ENCODE peak calls at places on chromosomes 5 and 9, in five cellular contexts. J is GM23248, B is heart left ventricle, O is tibial artery, G is heart right ventricle. U is an unnamed sample. For H3K4me1, the result is how much of the 10 kb centered on the place peaks cover.

GRCh38 chr9:108562176-108562575 is 293.6 kb downstream of the ACTL7B start:
- DNase-seq in J (no peak), B (no peak), O (no peak), G (no peak), U (no peak)

GRCh38 chr5:40410939-40411635 is 268.6 kb upstream of the PTGER4 start:
- DNase-seq in J (peak), B (no peak), O (peak), G (peak), U (no peak)

GRCh38 chr5:93588586-93589347 is 5.7 kb downstream of the NR2F1 start:
- DNase-seq in J (no peak), B (no peak), O (no peak), G (no peak), U (peak)

GRCh38 chr5:52269395-52269794 is 518.3 kb upstream of the ITGA1 start:
- DNase-seq in J (no peak), B (no peak), O (no peak), G (no peak), U (no peak)

GRCh38 chr9:79535534-79535933 is 36.2 kb upstream of the TLE4 start:
- DNase-seq in J (no peak), B (no peak), O (no peak), G (no peak), U (no peak)

GRCh38 chr9:38359689-38360385 is 32.7 kb upstream of the ALDH1B1 start:
- DNase-seq in J (peak), B (no peak), O (peak), G (no peak), U (no peak)

GRCh38 chr5:58454025-58454424 is 5.9 kb downstream of the PLK2 start:
- DNase-seq in J (no peak), B (no peak), O (no peak), G (no peak), U (no peak)

GRCh38 chr9:86731511-86731993 is 215.8 kb downstream of the GAS1 start:
- DNase-seq in J (peak), B (no peak), O (peak), G (no peak), U (no peak)

GRCh38 chr5:90637731-90638130 is 79.1 kb downstream of the ADGRV1 start:
- DNase-seq in J (no peak), B (no peak), O (no peak), G (no peak), U (no peak)

GRCh38 chr5:30502277-30502676 is 691.2 kb upstream of the CDH6 start:
- DNase-seq in J (peak), B (no peak), O (no peak), G (no peak), U (no peak)

GRCh38 chr5:4970171-4970570 is 170.0 kb upstream of the ADAMTS16 start:
- DNase-seq in J (no peak), B (no peak), O (no peak), G (no peak), U (no peak)

GRCh38 chr5:52693279-52693678 is 94.4 kb upstream of the ITGA1 start:
- DNase-seq in J (peak), B (peak), O (peak), G (peak), U (peak)

GRCh38 chr9:72872718-72873117 is 80.1 kb downstream of the ALDH1A1 start:
- DNase-seq in J (no peak), B (no peak), O (no peak), G (no peak), U (no peak)

GRCh38 chr5:173472164-173472563 is 143.9 kb upstream of the STC2 start:
- DNase-seq in J (peak), B (peak), O (peak), G (peak), U (peak)

GRCh38 chr5:174920906-174921550 is 196.6 kb downstream of the MSX2 start:
- DNase-seq in J (peak), B (no peak), O (no peak), G (no peak), U (no peak)

DNA sequence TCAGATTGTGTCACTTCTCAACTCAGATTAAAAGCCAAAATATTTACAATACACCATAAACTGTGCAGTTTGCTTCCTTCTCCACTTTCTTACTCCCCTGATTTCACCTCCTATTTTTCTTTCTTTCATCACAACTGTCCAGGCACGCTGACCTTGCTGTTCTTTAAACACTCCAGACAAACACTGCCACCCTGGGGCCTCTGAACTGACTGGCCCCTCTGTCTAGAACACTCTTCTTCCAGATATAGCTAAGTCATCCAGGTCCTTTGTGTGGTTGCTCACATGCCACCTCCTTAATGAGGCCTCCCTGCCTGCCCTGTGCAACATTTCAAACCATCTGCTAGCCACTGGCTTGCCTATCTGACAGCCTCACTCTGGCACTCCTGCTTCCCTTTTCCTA is 46.6 kb downstream of the ATG10 start:
- DNase-seq in J (no peak), B (peak), O (no peak), G (peak), U (no peak)
- H3K27ac ChIP-seq in J (no peak), B (no peak), O (no peak), G (no peak), U (no peak)

GRCh38 chr5:149445739-149446369 is 66.8 kb upstream of the IL17B start:
- DNase-seq in J (peak), B (peak), O (no peak), G (no peak), U (peak)

GRCh38 chr5:149447373-149448367 is 68.6 kb upstream of the IL17B start:
- DNase-seq in J (no peak), B (no peak), O (no peak), G (no peak), U (no peak)

GRCh38 chr5:149452007-149452664 is 73.0 kb upstream of the IL17B start:
- DNase-seq in J (peak), B (peak), O (peak), G (peak), U (peak)

GRCh38 chr5:149450199-149450598 is 71.1 kb upstream of the IL17B start:
- DNase-seq in J (peak), B (peak), O (peak), G (peak), U (peak)

DNA sequence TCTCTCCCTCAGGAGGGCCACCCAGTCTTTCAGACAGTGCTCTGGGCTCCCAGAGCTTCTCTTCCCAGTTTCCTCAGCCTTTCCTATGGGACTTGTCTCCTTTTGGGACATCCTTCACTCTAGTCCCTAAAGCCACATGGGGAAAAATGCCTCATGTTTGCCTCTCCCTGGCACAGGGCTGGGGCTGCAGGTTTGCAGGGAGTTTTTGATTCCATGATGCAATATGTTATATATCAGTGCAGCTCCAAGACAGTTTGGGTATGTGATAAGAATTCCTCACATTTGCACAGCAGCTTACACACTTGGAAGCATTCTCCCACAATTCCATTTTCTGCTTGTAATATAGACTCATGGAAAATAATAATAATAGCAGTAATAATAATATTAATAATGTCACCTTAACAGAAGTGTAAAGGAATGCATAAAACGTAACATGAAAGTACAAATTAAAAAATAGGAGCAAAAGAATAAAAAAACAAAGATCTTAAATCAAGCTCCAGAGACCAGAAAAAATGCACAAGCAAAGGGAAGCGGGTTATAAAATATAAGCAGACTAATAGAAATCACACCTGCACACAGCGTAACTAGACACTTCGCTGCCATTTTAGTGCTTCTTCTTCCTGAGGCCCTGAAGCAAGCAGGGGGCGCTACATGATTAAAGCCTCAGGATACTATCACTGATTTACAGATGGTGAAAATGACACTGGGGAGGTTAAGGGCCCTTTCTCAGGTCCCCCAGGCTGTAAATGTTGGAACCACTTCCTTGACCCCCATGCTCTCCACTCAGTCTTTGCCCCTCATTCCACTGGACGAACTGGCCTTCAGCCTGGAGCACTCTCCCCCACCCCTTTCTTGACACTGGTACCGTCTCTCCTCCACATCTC is 70.0 kb upstream of the IL17B start:
- DNase-seq in J (no peak), B (no peak), O (no peak), G (no peak), U (no peak)
- H3K4me1 ChIP-seq in J (half or more), B (half or more), O (half or more), G (half or more), U (under half)

DNA sequence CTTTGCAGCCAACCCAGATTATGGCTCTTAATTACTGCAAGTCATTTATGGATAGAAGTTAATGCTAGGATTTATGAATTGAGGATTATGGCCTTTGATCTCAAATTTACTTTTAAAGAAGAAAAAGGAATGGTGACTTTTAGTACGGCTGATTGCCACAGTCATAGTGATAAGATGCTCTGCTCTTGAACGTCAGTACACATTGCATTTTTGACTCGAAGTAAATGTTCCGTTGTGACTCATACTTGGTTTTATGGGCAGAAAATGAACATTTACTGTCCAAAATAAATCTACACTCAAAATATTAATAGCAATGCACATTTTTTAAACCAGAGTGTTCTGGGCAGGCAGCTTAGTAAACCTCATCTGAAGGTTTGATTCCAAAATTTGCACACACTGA is 825 bp downstream of the ADAMTSL1 start:
- DNase-seq in J (peak), B (no peak), O (no peak), G (no peak), U (no peak)
- H3K4me3 ChIP-seq in J (peak), B (peak), O (peak), G (no peak), U (peak)

GRCh38 chr5:83256091-83256775 is 178.9 kb downstream of the XRCC4 start:
- DNase-seq in J (peak), B (no peak), O (no peak), G (no peak), U (no peak)
- H3K27ac ChIP-seq in J (no peak), B (no peak), O (no peak), G (no peak), U (no peak)

DNA sequence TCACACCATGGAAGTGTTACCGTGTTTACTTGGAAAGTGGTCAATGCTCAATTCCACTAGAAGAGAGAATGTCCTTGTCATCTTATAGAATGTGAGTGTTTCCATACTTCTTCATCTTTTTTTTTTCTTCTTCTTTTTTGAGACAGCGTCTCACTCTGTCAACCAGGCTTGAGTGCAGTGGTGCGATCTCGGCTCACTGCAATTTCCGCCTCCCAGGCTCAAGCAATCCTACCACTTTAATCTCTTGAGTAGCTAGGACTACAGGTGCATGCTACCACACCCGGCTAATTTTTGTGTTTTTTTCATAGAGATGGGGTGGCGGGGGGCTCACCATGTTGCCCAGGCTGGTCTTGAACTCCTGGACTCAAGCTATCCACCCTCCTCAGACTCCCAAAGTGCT is 137.3 kb upstream of the PCA3 start:
- DNase-seq in J (no peak), B (no peak), O (no peak), G (no peak), U (no peak)
- H3K4me1 ChIP-seq in J (under half), B (under half), O (under half), G (under half), U (under half)

DNA sequence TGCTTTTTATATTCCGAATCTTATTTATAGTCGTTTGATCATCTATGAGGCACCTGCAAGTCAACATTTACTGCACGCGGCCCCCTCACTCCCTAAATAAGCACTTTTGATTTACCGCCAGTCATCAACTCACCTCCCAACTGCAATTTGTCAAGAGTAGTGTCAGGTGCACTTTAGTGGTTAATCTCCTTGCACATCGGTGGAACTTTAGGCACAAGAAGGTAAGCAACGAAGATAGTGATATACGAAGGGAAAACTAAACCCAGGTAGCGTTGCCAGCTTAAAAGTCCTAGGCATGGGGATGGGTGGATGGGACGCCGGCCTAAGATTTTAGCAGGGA is 513 bp upstream of the RNF180 start:
- DNase-seq in J (no peak), B (no peak), O (no peak), G (no peak), U (no peak)
- H3K4me3 ChIP-seq in J (no peak), B (peak), O (peak), G (peak), U (peak)

DNA sequence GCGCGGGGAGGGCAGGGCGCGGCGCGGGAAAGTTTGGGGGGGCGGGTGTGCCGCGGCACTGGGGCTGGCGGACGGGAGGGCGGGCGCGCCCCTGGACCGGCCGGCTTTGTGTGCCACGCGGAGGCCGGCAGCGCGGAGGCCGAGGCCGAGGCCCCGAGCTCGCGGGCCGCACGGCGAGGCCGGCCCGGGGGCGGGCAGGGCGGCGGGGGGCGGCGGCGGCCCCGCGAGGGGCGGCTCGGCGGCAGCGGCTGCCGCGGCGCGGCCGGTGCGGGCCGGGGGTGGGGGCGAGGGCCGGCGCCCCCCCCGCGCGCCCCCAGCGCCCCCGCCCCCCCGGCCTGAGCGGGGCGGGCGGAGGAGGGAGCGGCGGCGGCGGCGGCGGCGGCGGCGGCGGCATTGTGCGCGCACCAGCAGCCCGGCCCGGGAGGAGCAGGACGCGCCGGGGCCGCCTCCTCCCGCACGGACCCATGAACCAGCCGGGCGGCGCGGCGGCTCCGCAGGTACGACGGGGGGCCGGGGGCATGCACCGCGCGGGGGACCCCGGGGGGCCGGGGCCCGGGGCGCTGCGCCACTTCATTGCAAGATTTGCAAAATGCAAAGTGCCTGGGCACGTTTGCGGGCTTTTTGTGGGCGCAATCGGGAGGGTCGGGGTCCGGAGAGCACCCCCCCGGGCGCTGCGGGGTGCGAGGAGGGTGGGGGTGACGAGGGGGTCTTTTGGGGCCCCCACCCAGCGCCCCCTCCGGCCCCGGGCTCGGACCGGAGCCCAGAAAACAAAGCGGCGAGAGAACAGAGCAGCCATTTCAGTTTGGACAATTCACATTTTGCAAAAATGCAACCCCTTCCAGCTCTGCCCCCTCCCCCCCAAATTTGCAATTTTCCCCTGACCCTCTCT is at the start of gene ZNF618:
- DNase-seq in J (peak), B (peak), O (no peak), G (peak), U (peak)
- H3K27ac ChIP-seq in J (peak), B (peak), O (peak), G (no peak), U (peak)

GRCh38 chr9:37046683-37047082 is 12.6 kb upstream of the PAX5 start:
- DNase-seq in J (no peak), B (no peak), O (no peak), G (no peak), U (no peak)
- H3K4me1 ChIP-seq in J (under half), B (under half), O (under half), G (under half), U (under half)

U was measured in right cardiac atrium.